ENCODE peak calls at places on chromosomes 6 and 20, in eight cellular contexts. Y, O, T, W, R, G, P and A are unnamed samples.

GRCh38 chr20:38143646-38144554 is 21.2 kb downstream of the TGM2 start:
- DNase-seq in Y (peak; percentile 87), O (no peak), T (no peak), W (peak; percentile 84), R (no peak), G (peak; percentile 69), P (peak; percentile 46), A (no peak)

GRCh38 chr20:44067650-44068081 is 119.3 kb downstream of the JPH2 start:
- DNase-seq in Y (no peak), O (no peak), T (no peak), W (no peak), R (no peak), G (no peak), P (no peak), A (no peak)

GRCh38 chr6:27672113-27672799 is 199.4 kb upstream of the ZNF184 start:
- DNase-seq in Y (peak; percentile 83), O (no peak), T (peak; percentile 87), W (peak; percentile 90), R (peak; percentile 90), G (peak; percentile 68), P (no peak), A (peak; percentile 88)

GRCh38 chr6:148272084-148272483 is 70.6 kb upstream of the SASH1 start:
- DNase-seq in Y (peak; percentile 40), O (no peak), T (no peak), W (peak; percentile 12), R (no peak), G (no peak), P (no peak), A (no peak)

GRCh38 chr6:13412639-13413465 is 74.5 kb downstream of the GFOD1 start:
- DNase-seq in Y (no peak), O (no peak), T (no peak), W (no peak), R (no peak), G (no peak), P (no peak), A (peak; percentile 10)

GRCh38 chr6:109769213-109769612 is 78.1 kb downstream of the FIG4 start:
- DNase-seq in Y (no peak), O (peak; percentile 14), T (no peak), W (no peak), R (no peak), G (no peak), P (no peak), A (no peak)

GRCh38 chr6:85403331-85404015 is 46.4 kb upstream of the NT5E start:
- DNase-seq in Y (peak; percentile 28), O (no peak), T (peak; percentile 61), W (peak; percentile 77), R (no peak), G (peak; percentile 14), P (no peak), A (no peak)

GRCh38 chr6:128443553-128443952 is 76.8 kb downstream of the PTPRK start:
- DNase-seq in Y (peak; percentile 10), O (no peak), T (no peak), W (no peak), R (no peak), G (no peak), P (no peak), A (no peak)

GRCh38 chr20:2292711-2293110 is 3.1 kb upstream of the TGM3 start:
- DNase-seq in Y (peak; percentile 24), O (no peak), T (no peak), W (no peak), R (no peak), G (no peak), P (no peak), A (no peak)

GRCh38 chr6:85124472-85125428 is 325.1 kb upstream of the NT5E start:
- DNase-seq in Y (no peak), O (no peak), T (no peak), W (no peak), R (peak; percentile 15), G (no peak), P (no peak), A (no peak)

GRCh38 chr6:38937839-38938613 is 110.6 kb upstream of the GLP1R start:
- DNase-seq in Y (no peak), O (no peak), T (no peak), W (no peak), R (no peak), G (no peak), P (no peak), A (no peak)

GRCh38 chr6:46748940-46749503 is 2.3 kb downstream of the ANKRD66 start:
- DNase-seq in Y (no peak), O (no peak), T (no peak), W (no peak), R (no peak), G (no peak), P (no peak), A (no peak)

GRCh38 chr6:134065706-134066105 is 13.3 kb upstream of the SLC2A12 start:
- DNase-seq in Y (no peak), O (peak; percentile 50), T (peak; percentile 82), W (peak; percentile 41), R (peak; percentile 32), G (peak; percentile 35), P (peak; percentile 24), A (peak; percentile 52)

GRCh38 chr6:101826259-101826658 is 432.8 kb downstream of the GRIK2 start:
- DNase-seq in Y (no peak), O (no peak), T (no peak), W (no peak), R (no peak), G (no peak), P (no peak), A (no peak)

GRCh38 chr6:41370488-41371111 is 35.2 kb downstream of the NCR2 start:
- DNase-seq in Y (no peak), O (no peak), T (peak; percentile 49), W (peak; percentile 37), R (no peak), G (no peak), P (no peak), A (peak; percentile 4)

GRCh38 chr6:14121936-14122344 is 4.4 kb downstream of the CD83 start:
- DNase-seq in Y (no peak), O (peak; percentile 60), T (no peak), W (no peak), R (no peak), G (no peak), P (no peak), A (no peak)

GRCh38 chr6:95530176-95530799 is 47.0 kb upstream of the MANEA start:
- DNase-seq in Y (no peak), O (no peak), T (peak; percentile 27), W (no peak), R (no peak), G (no peak), P (no peak), A (no peak)

DNA sequence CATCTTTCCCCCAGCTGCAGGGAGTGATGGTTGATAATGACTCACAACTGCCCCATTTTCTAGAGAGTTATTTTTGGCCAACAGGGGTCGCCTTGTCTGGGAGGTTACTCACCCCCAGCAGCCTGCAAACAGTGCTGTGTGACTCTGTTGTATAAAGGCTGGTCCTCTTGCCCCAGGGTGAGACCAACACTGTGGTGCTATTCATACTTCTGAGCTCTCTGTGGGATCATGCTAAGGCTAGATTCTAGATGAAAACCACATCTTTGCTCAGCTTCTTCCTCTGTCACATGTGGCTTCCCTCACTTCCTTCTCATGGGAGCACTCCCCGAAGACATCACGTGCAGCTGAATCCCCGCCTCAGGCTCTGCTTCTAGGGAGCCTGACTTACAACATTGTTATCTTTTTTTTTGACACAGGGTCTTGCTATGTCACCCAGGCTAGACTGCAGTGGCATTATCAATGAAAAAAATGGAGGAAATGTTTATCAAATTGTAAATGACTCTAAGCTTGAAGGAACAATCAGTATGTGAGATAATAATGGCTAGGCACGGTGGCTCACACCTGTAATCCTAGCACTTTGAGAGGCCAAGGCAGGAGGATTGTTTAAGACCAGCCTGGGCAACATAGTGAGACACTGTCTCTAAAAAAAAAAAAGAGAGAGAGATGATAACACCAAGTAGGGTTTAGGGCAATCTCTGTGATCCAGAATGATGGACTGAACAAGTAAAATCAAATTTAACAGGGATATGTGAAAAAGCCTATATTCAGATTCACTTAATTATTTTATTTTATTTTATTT is 55.7 kb upstream of the SLC23A2 start:
- DNase-seq in Y (no peak), O (peak; percentile 57), T (peak; percentile 64), W (peak; percentile 71), R (peak; percentile 26), G (peak; percentile 77), P (no peak), A (no peak)
- TF ChIP-seq EZH2phosphoT487 in Y (no peak), O (no peak), T (no peak), W (no peak), R (no peak), G (no peak), P (no peak), A (no peak)

DNA sequence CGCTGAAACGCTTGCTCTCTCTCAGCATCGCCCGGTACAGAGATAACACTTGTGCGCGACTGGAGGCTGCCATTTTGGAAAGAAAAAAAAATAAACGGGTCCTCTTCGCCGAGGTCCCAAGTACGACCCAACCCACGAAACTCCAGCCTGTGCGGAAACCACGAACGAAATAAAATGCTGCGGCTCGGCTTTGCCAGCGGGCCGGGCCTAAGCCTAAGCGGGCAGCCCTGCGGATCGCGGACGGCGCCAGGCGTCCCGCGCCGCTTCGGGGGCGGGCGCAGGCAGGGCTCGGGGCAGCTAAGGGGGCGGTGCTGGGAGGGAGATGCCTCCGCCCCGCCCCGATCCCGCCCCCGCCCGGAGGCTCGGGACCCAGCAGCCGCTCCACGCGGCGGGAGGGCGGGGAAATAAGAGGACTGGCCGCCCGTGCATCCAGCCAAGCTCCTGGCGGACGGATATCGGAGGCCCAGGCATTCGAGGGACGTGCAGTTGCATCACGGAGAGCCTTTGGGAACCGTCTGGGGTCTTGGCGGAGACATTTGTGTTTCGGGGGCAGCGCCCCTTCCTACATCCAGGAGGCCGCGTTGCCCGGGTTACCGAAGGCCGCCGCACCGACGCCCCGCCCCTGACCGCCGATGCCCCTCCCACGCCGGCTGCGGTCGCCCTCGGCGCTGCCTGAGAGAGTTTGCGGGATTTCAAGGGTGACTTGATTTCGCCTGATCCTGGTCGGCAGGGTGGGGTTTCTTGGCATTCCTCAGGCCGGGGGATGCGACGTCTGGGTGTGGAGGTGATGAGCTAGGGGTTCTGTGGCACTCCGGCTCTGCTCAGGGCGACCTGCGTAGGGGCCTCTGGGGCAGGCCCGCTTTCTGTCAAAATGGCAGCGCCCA is at the start of the genes FARS2 and LYRM4:
- DNase-seq in Y (peak; percentile 95), O (peak; percentile 88), T (peak; percentile 86), W (peak; percentile 85), R (peak; percentile 72), G (peak; percentile 83), P (peak; percentile 97), A (peak; percentile 95)
- TF ChIP-seq CTCF in Y (peak; percentile 31), O (peak; percentile 19), T (no peak), W (no peak), R (no peak), G (peak; percentile 28), P (peak; percentile 30), A (peak; percentile 42)

GRCh38 chr20:54980321-54980960 is 505.0 kb downstream of the DOK5 start:
- DNase-seq in Y (peak; percentile 35), O (peak; percentile 4), T (peak; percentile 4), W (peak; percentile 44), R (no peak), G (peak; percentile 40), P (peak; percentile 24), A (peak; percentile 50)
- TF ChIP-seq EZH2phosphoT487 in Y (no peak), O (no peak), T (no peak), W (no peak), R (no peak), G (no peak), P (no peak), A (no peak)

DNA sequence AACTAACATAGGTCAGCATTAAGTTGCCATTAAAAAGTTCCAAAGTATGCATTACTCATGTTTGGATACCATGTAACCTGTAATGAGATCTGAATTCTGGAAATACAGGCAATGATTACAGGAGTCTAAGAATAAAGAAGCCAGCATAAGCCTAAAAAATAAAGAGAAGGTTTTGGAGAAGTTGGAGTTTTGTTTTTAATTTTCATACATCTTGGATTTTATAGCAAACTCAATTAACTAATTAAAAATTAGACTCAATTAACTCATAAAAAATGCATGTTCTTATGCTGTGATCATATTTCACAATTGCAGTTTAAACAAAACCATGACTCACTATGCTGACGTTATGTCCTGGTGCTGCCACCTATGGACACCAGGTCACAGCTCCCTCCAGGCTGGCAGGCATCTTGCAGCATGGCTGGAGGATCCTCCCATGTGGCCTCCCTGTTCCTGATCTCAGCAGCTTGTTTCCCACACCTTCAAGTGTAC is 648.8 kb upstream of the AGPAT4 start:
- DNase-seq in Y (peak; percentile 83), O (peak; percentile 26), T (peak; percentile 68), W (peak; percentile 76), R (peak; percentile 75), G (peak; percentile 47), P (peak; percentile 69), A (peak; percentile 52)
- TF ChIP-seq CTCF in Y (peak; percentile 41), O (peak; percentile 65), T (peak; percentile 64), W (peak; percentile 27), R (peak; percentile 55), G (peak; percentile 31), P (no peak), A (peak; percentile 54)